ENCODE peak calls at places on chromosomes 16 and 17, in nine cellular contexts. X, S, H, L, I, J, D, W and Z are unnamed samples.

GRCh38 chr16:89924298-89924924 is 1.3 kb downstream of the TUBB3 start:
- DNase-seq in X (no peak), S (peak; percentile 46), H (peak; percentile 16), L (no peak), I (no peak), J (no peak), D (no peak), W (peak; percentile 84), Z (no peak)

GRCh38 chr16:12157510-12158093 is 181.1 kb downstream of the SNX29 start:
- DNase-seq in X (no peak), S (no peak), H (no peak), L (no peak), I (peak; percentile 23), J (no peak), D (no peak), W (no peak), Z (no peak)

GRCh38 chr17:78325076-78325712 is 34.7 kb downstream of the SOCS3 start:
- DNase-seq in X (peak; percentile 47), S (no peak), H (peak; percentile 57), L (peak; percentile 89), I (no peak), J (no peak), D (no peak), W (no peak), Z (no peak)

GRCh38 chr17:40607641-40608040 is 40.0 kb downstream of the SMARCE1 start:
- DNase-seq in X (no peak), S (no peak), H (no peak), L (no peak), I (no peak), J (no peak), D (no peak), W (no peak), Z (no peak)

GRCh38 chr17:12993631-12994030 is 24.2 kb downstream of the ELAC2 start:
- DNase-seq in X (no peak), S (no peak), H (no peak), L (peak; percentile 46), I (no peak), J (no peak), D (no peak), W (no peak), Z (no peak)

GRCh38 chr16:57473176-57473840 is 10.8 kb downstream of the POLR2C start:
- DNase-seq in X (no peak), S (no peak), H (no peak), L (no peak), I (peak; percentile 68), J (no peak), D (no peak), W (no peak), Z (no peak)

GRCh38 chr17:66089764-66090163 is 102.2 kb downstream of the CEP112 start:
- DNase-seq in X (no peak), S (no peak), H (no peak), L (no peak), I (no peak), J (no peak), D (no peak), W (no peak), Z (no peak)

GRCh38 chr16:51449441-51449840 is 298.4 kb upstream of the SALL1 start:
- DNase-seq in X (no peak), S (no peak), H (no peak), L (no peak), I (no peak), J (no peak), D (no peak), W (no peak), Z (no peak)

GRCh38 chr17:58153046-58153445 is 4.9 kb downstream of the OR4D1 start:
- DNase-seq in X (peak; percentile 29), S (no peak), H (no peak), L (no peak), I (no peak), J (no peak), D (no peak), W (no peak), Z (no peak)

GRCh38 chr16:23754594-23755483 is at the start of gene CHP2:
- DNase-seq in X (no peak), S (peak; percentile 91), H (no peak), L (no peak), I (no peak), J (no peak), D (no peak), W (no peak), Z (no peak)

GRCh38 chr16:83661656-83662055 is 146.1 kb upstream of the HSBP1 start:
- DNase-seq in X (no peak), S (no peak), H (no peak), L (no peak), I (no peak), J (no peak), D (no peak), W (no peak), Z (no peak)

GRCh38 chr17:20948984-20949777 is 93.6 kb downstream of the USP22 start:
- DNase-seq in X (no peak), S (no peak), H (no peak), L (no peak), I (no peak), J (no peak), D (no peak), W (no peak), Z (no peak)

GRCh38 chr16:83952940-83953795 is at the start of gene OSGIN1:
- DNase-seq in X (peak; percentile 96), S (peak; percentile 97), H (peak; percentile 90), L (peak; percentile 98), I (peak; percentile 94), J (peak; percentile 97), D (peak; percentile 96), W (peak; percentile 72), Z (peak; percentile 76)

GRCh38 chr16:13931845-13932244 is 11.9 kb downstream of the ERCC4 start:
- DNase-seq in X (no peak), S (peak; percentile 13), H (no peak), L (no peak), I (no peak), J (no peak), D (no peak), W (no peak), Z (no peak)

GRCh38 chr16:28040039-28040438 is 23.5 kb downstream of the GSG1L start:
- DNase-seq in X (no peak), S (no peak), H (no peak), L (no peak), I (no peak), J (no peak), D (no peak), W (no peak), Z (no peak)

GRCh38 chr16:28038401-28038800 is 25.1 kb downstream of the GSG1L start:
- DNase-seq in X (no peak), S (peak; percentile 26), H (no peak), L (no peak), I (no peak), J (no peak), D (no peak), W (no peak), Z (no peak)

GRCh38 chr16:28042856-28043255 is 20.7 kb downstream of the GSG1L start:
- DNase-seq in X (no peak), S (no peak), H (no peak), L (no peak), I (no peak), J (no peak), D (no peak), W (no peak), Z (no peak)

GRCh38 chr16:28041615-28042014 is 21.9 kb downstream of the GSG1L start:
- DNase-seq in X (no peak), S (no peak), H (no peak), L (no peak), I (no peak), J (no peak), D (no peak), W (no peak), Z (no peak)

DNA sequence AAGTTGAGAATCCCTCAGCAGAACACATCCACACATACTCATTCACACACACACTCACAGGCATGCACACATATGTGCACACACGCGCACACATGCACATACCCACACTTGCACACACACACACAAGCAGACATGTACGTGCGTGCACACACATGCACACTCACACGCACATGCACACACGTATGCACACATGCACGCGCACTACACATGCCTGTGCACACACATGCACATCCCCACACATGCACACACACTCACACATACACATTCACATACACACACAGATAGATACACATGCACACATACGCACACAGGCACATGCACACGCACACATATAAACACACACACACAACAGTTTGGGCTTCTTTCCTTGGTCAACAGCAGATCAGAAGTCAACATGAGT is 24.0 kb downstream of the GSG1L start:
- DNase-seq in X (no peak), S (no peak), H (no peak), L (no peak), I (no peak), J (no peak), D (no peak), W (no peak), Z (no peak)
- TF ChIP-seq POLR2A in X (no peak), S (no peak), H (no peak), L (no peak), I (no peak), J (no peak), D (no peak), W (no peak), Z (no peak)

GRCh38 chr16:73413469-73414190 is 365.7 kb upstream of the ZFHX3 start:
- DNase-seq in X (no peak), S (no peak), H (no peak), L (no peak), I (no peak), J (no peak), D (no peak), W (no peak), Z (no peak)
- TF ChIP-seq POLR2AphosphoS5 in X (no peak), S (no peak), H (no peak), L (no peak), I (no peak), J (no peak), D (no peak), W (no peak), Z (no peak)

GRCh38 chr17:80286638-80286960 is 25.9 kb downstream of the RNF213 start:
- DNase-seq in X (no peak), S (no peak), H (no peak), L (no peak), I (no peak), J (no peak), D (no peak), W (no peak), Z (no peak)
- TF ChIP-seq POLR2A in X (no peak), S (no peak), H (no peak), L (no peak), I (no peak), J (no peak), D (no peak), W (no peak), Z (no peak)

GRCh38 chr16:47716571-47716970 is 255.4 kb downstream of the PHKB start:
- DNase-seq in X (no peak), S (no peak), H (no peak), L (no peak), I (no peak), J (no peak), D (no peak), W (no peak), Z (no peak)

GRCh38 chr16:47712276-47713224 is 251.4 kb downstream of the PHKB start:
- DNase-seq in X (no peak), S (no peak), H (no peak), L (no peak), I (peak; percentile 76), J (no peak), D (no peak), W (no peak), Z (no peak)

GRCh38 chr16:47713225-47713595 is 252.1 kb downstream of the PHKB start:
- DNase-seq in X (no peak), S (no peak), H (peak; percentile 60), L (no peak), I (no peak), J (no peak), D (no peak), W (no peak), Z (peak; percentile 30)

GRCh38 chr16:47715442-47716054 is 254.4 kb downstream of the PHKB start:
- DNase-seq in X (no peak), S (no peak), H (no peak), L (no peak), I (no peak), J (no peak), D (no peak), W (no peak), Z (no peak)

GRCh38 chr16:47711809-47712208 is 250.7 kb downstream of the PHKB start:
- DNase-seq in X (no peak), S (no peak), H (no peak), L (no peak), I (no peak), J (no peak), D (no peak), W (no peak), Z (no peak)
- TF ChIP-seq POLR2AphosphoS5 in X (no peak), S (no peak), H (no peak), L (no peak), I (no peak), J (no peak), D (no peak), W (no peak), Z (no peak)